ENCODE peak calls at places on chromosomes 2 and 18, in ten cellular contexts. C is tibial artery, B is astrocyte of the spinal cord, K is ascending aorta, D is GM10248, M is neural progenitor cell, E is Panc1, V is transverse colon, S is MCF 10A, X is brain microvascular endothelial cell. J is an unnamed sample.

GRCh38 chr2:221289846-221290245 is 282.3 kb downstream of the EPHA4 start:
- DNase-seq in C (no peak), B (no peak), K (no peak), D (no peak), M (no peak), E (no peak), V (no peak), S (no peak), X (no peak), J (no peak)

GRCh38 chr2:149732001-149732685 is 144.6 kb upstream of the MMADHC start:
- DNase-seq in C (no peak), B (peak), K (no peak), D (no peak), M (no peak), E (no peak), V (peak), S (peak), X (peak), J (peak)

GRCh38 chr18:58502628-58503027 is 126.3 kb downstream of the ALPK2 start:
- DNase-seq in C (no peak), B (no peak), K (no peak), D (no peak), M (no peak), E (no peak), V (no peak), S (no peak), X (no peak), J (no peak)

GRCh38 chr2:163580757-163581156 is 155.1 kb downstream of the FIGN start:
- DNase-seq in C (no peak), B (no peak), K (no peak), D (no peak), M (no peak), E (no peak), V (no peak), S (no peak), X (no peak), J (no peak)

GRCh38 chr18:22422909-22423548 is 5.3 kb upstream of the CTAGE1 start:
- DNase-seq in C (peak), B (no peak), K (no peak), D (no peak), M (no peak), E (no peak), V (no peak), S (no peak), X (peak), J (no peak)

GRCh38 chr2:186533717-186534116 is 47.7 kb downstream of the ZC3H15 start:
- DNase-seq in C (no peak), B (peak), K (no peak), D (no peak), M (peak), E (no peak), V (no peak), S (no peak), X (no peak), J (no peak)

GRCh38 chr18:10519999-10520935 is 5.6 kb upstream of the NAPG start:
- DNase-seq in C (peak), B (peak), K (no peak), D (peak), M (peak), E (peak), V (peak), S (peak), X (peak), J (peak)

GRCh38 chr2:193806088-193806774 is 1611.5 kb upstream of the TMEFF2 start:
- DNase-seq in C (no peak), B (peak), K (no peak), D (no peak), M (no peak), E (no peak), V (no peak), S (no peak), X (no peak), J (no peak)

GRCh38 chr2:40283111-40283909 is 168.6 kb downstream of the SLC8A1 start:
- DNase-seq in C (no peak), B (no peak), K (no peak), D (no peak), M (no peak), E (no peak), V (no peak), S (no peak), X (no peak), J (no peak)

GRCh38 chr2:67041051-67041450 is 356.1 kb upstream of the ETAA1 start:
- DNase-seq in C (no peak), B (no peak), K (no peak), D (no peak), M (no peak), E (no peak), V (no peak), S (no peak), X (peak), J (no peak)

GRCh38 chr2:6793371-6793770 is 72.3 kb downstream of the CMPK2 start:
- DNase-seq in C (no peak), B (no peak), K (no peak), D (no peak), M (no peak), E (no peak), V (no peak), S (peak), X (no peak), J (no peak)

GRCh38 chr2:238879621-238880377 is 31.9 kb downstream of the TWIST2 start:
- DNase-seq in C (no peak), B (no peak), K (no peak), D (no peak), M (no peak), E (no peak), V (no peak), S (no peak), X (no peak), J (no peak)

GRCh38 chr2:157857881-157858280 is 18.2 kb downstream of the ACVR1 start:
- DNase-seq in C (no peak), B (peak), K (no peak), D (no peak), M (no peak), E (peak), V (no peak), S (no peak), X (no peak), J (no peak)

GRCh38 chr2:76958749-76959148 is 563.4 kb downstream of the LRRTM4 start:
- DNase-seq in C (no peak), B (peak), K (no peak), D (no peak), M (peak), E (no peak), V (no peak), S (peak), X (no peak), J (no peak)

GRCh38 chr2:128178144-128178649 is 87.2 kb downstream of the UGGT1 start:
- DNase-seq in C (no peak), B (no peak), K (no peak), D (no peak), M (no peak), E (no peak), V (no peak), S (no peak), X (no peak), J (no peak)

GRCh38 chr2:101900375-101900774 is 91.4 kb upstream of the IL1R2 start:
- DNase-seq in C (no peak), B (no peak), K (no peak), D (peak), M (no peak), E (no peak), V (no peak), S (no peak), X (no peak), J (no peak)

GRCh38 chr2:224843141-224843540 is 127.0 kb upstream of the CCDC195 start:
- DNase-seq in C (no peak), B (peak), K (no peak), D (no peak), M (no peak), E (no peak), V (no peak), S (peak), X (no peak), J (no peak)

GRCh38 chr18:48161201-48161910 is 230.9 kb upstream of the SMAD2 start:
- DNase-seq in C (peak), B (peak), K (no peak), D (peak), M (peak), E (no peak), V (peak), S (peak), X (peak), J (peak)

GRCh38 chr2:21012557-21012937 is 31.3 kb downstream of the APOB start:
- DNase-seq in C (no peak), B (no peak), K (no peak), D (no peak), M (no peak), E (no peak), V (no peak), S (no peak), X (no peak), J (no peak)

DNA sequence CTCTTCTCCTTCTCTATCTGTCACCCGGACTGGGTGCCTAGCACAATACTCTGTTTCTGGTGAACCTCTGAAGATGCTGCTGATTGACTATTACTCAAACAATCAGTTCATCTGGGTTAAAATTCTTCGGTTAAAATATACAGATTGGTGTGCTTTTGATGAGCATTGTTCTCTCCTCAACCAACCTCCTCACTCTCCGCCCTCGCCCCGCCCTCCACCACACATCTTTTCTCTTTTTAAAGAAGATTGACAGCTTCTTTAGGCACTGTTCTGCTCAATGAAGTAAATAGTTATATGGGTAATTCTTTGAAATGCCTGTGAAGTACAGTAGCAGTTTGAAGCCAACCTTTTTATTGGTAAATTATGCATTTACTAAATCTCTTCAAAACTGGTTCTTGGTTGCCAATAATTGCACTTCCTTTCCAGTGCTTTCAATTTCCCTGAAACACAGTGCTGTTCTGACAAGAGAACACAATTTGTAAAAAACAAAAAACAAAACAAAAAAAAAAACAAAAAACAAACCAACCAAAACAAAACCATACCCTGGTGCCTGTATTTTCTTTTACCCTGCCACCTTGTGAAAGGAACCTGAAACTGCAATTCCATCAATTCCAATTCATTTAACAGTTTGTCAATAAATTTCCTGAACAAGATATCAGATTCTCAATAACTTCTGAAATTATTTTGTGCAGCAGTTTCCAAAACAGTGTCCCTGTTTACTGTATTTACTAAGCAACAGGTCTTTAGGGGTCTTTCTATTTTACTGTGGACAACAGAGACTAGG is 188.6 kb downstream of the LRP1B start:
- DNase-seq in C (no peak), B (no peak), K (no peak), D (no peak), M (no peak), E (no peak), V (no peak), S (no peak), X (no peak), J (no peak)
- TF ChIP-seq CTCF in C (no peak), B (peak), K (no peak), D (no peak), M (peak), E (peak), V (no peak), S (peak), X (peak), J (no peak)

DNA sequence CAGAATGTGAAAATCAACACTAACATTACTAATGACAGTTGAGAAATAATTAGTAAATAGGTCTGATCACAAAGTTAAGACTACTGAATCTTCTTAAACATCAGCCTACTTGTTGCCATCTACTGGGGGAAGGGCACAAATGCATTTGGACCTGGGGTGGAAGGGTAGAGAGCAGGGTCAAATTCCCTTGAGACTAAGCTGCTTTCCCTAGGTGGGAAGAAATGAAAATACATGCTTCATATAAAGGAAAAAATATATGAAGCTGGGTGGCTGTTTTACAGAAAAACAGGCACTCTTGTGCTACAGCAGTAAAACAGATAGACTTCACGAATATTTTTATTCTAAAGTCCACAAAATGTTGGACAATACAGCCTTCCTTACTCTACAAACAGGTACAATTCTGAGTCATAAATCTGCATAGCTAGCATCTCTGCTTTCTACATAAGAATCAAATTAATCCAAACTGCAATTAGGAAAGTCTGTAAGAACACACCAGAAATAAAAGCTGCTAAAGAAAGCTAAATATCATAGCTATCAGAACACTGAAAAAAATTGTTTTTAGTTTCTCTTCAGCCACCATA is 10.9 kb downstream of the TRIP12 start:
- DNase-seq in C (no peak), B (no peak), K (no peak), D (peak), M (peak), E (no peak), V (no peak), S (peak), X (no peak), J (no peak)
- TF ChIP-seq CTCF in C (peak), B (peak), K (no peak), D (peak), M (peak), E (peak), V (no peak), S (peak), X (peak), J (peak)

DNA sequence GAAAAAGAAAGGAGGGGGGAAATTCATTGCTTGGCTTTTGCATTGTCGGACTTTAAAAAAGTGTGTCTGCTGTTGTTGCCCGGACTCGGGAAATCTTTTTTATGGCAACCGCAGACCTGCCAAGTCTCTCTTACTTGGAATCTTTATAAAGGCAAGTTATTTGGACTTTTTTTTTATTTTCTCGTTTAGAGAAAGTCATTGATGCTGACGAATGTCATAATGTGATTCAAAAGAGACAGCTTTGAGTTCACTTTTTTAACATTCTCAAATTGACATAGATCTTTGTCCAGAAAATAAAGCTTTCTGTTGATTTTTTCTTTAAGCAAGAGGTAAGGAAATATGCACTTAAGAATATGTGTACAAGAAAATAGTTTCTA is 651 bp upstream of the ZNF521 start:
- DNase-seq in C (no peak), B (no peak), K (no peak), D (no peak), M (no peak), E (no peak), V (no peak), S (peak), X (no peak), J (no peak)
- TF ChIP-seq CTCF in C (no peak), B (no peak), K (no peak), D (no peak), M (no peak), E (no peak), V (no peak), S (peak), X (no peak), J (no peak)

GRCh38 chr18:25974630-25975077 is 115.8 kb downstream of the SS18 start:
- DNase-seq in C (no peak), B (no peak), K (no peak), D (no peak), M (no peak), E (no peak), V (no peak), S (no peak), X (no peak), J (no peak)
- TF ChIP-seq CTCF in C (no peak), B (no peak), K (no peak), D (no peak), M (no peak), E (no peak), V (no peak), S (no peak), X (no peak), J (no peak)

GRCh38 chr2:138486347-138487198 is 15.0 kb upstream of the SPOPL start:
- DNase-seq in C (no peak), B (no peak), K (no peak), D (no peak), M (no peak), E (no peak), V (no peak), S (no peak), X (no peak), J (no peak)
- TF ChIP-seq CTCF in C (no peak), B (no peak), K (no peak), D (peak), M (no peak), E (no peak), V (no peak), S (no peak), X (peak), J (no peak)

GRCh38 chr2:65885266-65885665 is 452.9 kb upstream of the SPRED2 start:
- DNase-seq in C (no peak), B (no peak), K (no peak), D (no peak), M (no peak), E (no peak), V (no peak), S (no peak), X (no peak), J (no peak)
- TF ChIP-seq CTCF in C (no peak), B (no peak), K (no peak), D (no peak), M (no peak), E (no peak), V (no peak), S (no peak), X (no peak), J (no peak)

DNA sequence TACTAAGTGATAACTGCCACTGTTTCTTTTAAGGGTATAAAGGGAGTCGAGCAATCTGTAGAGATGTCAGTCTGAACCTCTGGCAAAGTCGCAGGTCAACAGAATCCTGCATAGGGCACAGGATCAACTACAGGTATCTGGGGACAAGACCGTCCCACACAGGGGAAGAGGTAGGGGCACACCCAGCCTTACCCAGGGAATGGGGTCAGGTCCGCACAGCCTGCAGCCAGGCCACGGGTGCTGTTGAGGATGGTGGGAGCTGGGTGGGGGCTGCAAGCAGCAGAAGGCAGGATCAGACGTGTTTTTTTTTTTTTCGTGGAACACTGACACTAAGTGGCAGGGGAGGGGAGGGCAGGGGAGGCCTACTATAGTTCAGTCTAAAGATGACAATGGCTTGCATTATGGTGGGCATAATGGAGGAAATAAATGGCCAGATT is 41.9 kb downstream of the HDLBP start:
- DNase-seq in C (no peak), B (no peak), K (no peak), D (no peak), M (peak), E (no peak), V (no peak), S (no peak), X (no peak), J (no peak)
- TF ChIP-seq CTCF in C (no peak), B (no peak), K (no peak), D (no peak), M (peak), E (no peak), V (no peak), S (no peak), X (no peak), J (no peak)

GRCh38 chr18:53701697-53702096 is 522.8 kb downstream of the MBD2 start:
- DNase-seq in C (no peak), B (no peak), K (no peak), D (no peak), M (no peak), E (no peak), V (no peak), S (no peak), X (no peak), J (no peak)

GRCh38 chr18:53702480-53702879 is 522.0 kb downstream of the MBD2 start:
- DNase-seq in C (no peak), B (no peak), K (no peak), D (no peak), M (no peak), E (no peak), V (no peak), S (no peak), X (no peak), J (no peak)

DNA sequence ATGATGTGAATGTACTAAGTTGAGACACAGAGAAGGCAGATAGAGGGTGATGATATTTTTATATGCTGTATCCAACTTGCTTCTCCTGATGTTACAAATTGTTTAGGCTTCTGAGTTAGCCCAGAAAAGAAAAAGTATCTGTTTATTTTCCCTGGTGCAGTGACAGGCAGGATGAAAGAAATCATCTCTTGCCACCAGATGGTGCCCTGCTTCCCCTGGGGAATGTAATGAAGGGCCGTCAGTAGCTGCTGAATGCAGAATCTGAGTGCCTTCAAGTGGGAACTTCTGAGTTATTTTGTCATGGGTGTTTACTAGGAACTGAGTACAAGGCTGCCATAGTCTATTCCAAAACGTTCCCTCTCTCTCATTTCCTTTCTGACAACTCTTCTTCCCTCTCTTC is 525.6 kb downstream of the MBD2 start:
- DNase-seq in C (no peak), B (peak), K (no peak), D (peak), M (peak), E (no peak), V (peak), S (peak), X (peak), J (peak)
- TF ChIP-seq CTCF in C (peak), B (peak), K (no peak), D (peak), M (peak), E (peak), V (peak), S (peak), X (peak), J (peak)

J was measured in Calu3.